ENCODE peak calls at places on chromosome 20, in five cellular contexts. One of them, this sample, is unnamed. For H3K4me1, the result is how much of the 10 kb centered on the place peaks cover.

GRCh38 chr20:49570828-49571552 is 3.1 kb upstream of the PTGIS start:
- DNase-seq in HCT116: no peak
- DNase-seq in A549: no peak
- DNase-seq in lower lobe of right lung: no peak
- DNase-seq in tibial nerve: no peak
- DNase-seq in this sample: no peak

GRCh38 chr20:61054411-61054810 is 197.7 kb upstream of the CDH4 start:
- DNase-seq in HCT116: no peak
- DNase-seq in A549: no peak
- DNase-seq in lower lobe of right lung: no peak
- DNase-seq in tibial nerve: no peak
- DNase-seq in this sample: no peak

GRCh38 chr20:46563848-46564197 is 13.4 kb upstream of the OCSTAMP start:
- DNase-seq in HCT116: no peak
- DNase-seq in A549: no peak
- DNase-seq in lower lobe of right lung: no peak
- DNase-seq in tibial nerve: no peak
- DNase-seq in this sample: no peak

GRCh38 chr20:56820984-56821383 is 191.9 kb downstream of the TFAP2C start:
- DNase-seq in HCT116: no peak
- DNase-seq in A549: no peak
- DNase-seq in lower lobe of right lung: no peak
- DNase-seq in tibial nerve: no peak
- DNase-seq in this sample: no peak

GRCh38 chr20:316316-317068 is 8.9 kb upstream of the SOX12 start:
- DNase-seq in HCT116: no peak
- DNase-seq in A549: no peak
- DNase-seq in lower lobe of right lung: no peak
- DNase-seq in tibial nerve: no peak
- DNase-seq in this sample: no peak

GRCh38 chr20:43558412-43559146 is at the start of gene SGK2:
- DNase-seq in HCT116: no peak
- DNase-seq in A549: peak
- DNase-seq in lower lobe of right lung: no peak
- DNase-seq in tibial nerve: no peak
- DNase-seq in this sample: no peak

GRCh38 chr20:19114410-19114809 is 98.0 kb upstream of the SLC24A3 start:
- DNase-seq in HCT116: no peak
- DNase-seq in A549: no peak
- DNase-seq in lower lobe of right lung: no peak
- DNase-seq in tibial nerve: no peak
- DNase-seq in this sample: no peak

GRCh38 chr20:57104711-57105110 is 161.7 kb downstream of the BMP7 start:
- DNase-seq in HCT116: no peak
- DNase-seq in A549: no peak
- DNase-seq in lower lobe of right lung: no peak
- DNase-seq in tibial nerve: no peak
- DNase-seq in this sample: no peak

GRCh38 chr20:38222231-38222922 is 38.2 kb downstream of the KIAA1755 start:
- DNase-seq in HCT116: peak
- DNase-seq in A549: peak
- DNase-seq in lower lobe of right lung: peak
- DNase-seq in tibial nerve: peak
- DNase-seq in this sample: peak

GRCh38 chr20:51563597-51564332 is 21.2 kb upstream of the NFATC2 start:
- DNase-seq in HCT116: peak
- DNase-seq in A549: peak
- DNase-seq in lower lobe of right lung: peak
- DNase-seq in tibial nerve: peak
- DNase-seq in this sample: peak

GRCh38 chr20:38171301-38172010 is 6.4 kb upstream of the TGM2 start:
- DNase-seq in HCT116: no peak
- DNase-seq in A549: no peak
- DNase-seq in lower lobe of right lung: no peak
- DNase-seq in tibial nerve: no peak
- DNase-seq in this sample: no peak

GRCh38 chr20:58048096-58048702 is 180.3 kb downstream of the ANKRD60 start:
- DNase-seq in HCT116: no peak
- DNase-seq in A549: peak
- DNase-seq in lower lobe of right lung: no peak
- DNase-seq in tibial nerve: no peak
- DNase-seq in this sample: no peak

GRCh38 chr20:53040678-53041674 is 68.8 kb downstream of the TSHZ2 start:
- DNase-seq in HCT116: no peak
- DNase-seq in A549: no peak
- DNase-seq in lower lobe of right lung: no peak
- DNase-seq in tibial nerve: no peak
- DNase-seq in this sample: no peak

GRCh38 chr20:59291740-59292139 is 8.7 kb upstream of the EDN3 start:
- DNase-seq in HCT116: no peak
- DNase-seq in A549: no peak
- DNase-seq in lower lobe of right lung: no peak
- DNase-seq in tibial nerve: no peak
- DNase-seq in this sample: no peak

GRCh38 chr20:35771367-35771688 is 487 bp upstream of the PHF20 start:
- DNase-seq in HCT116: no peak
- DNase-seq in A549: no peak
- DNase-seq in lower lobe of right lung: no peak
- DNase-seq in tibial nerve: no peak
- DNase-seq in this sample: no peak
- H3K4me3 ChIP-seq in HCT116: no peak
- H3K4me3 ChIP-seq in A549: peak
- H3K4me3 ChIP-seq in lower lobe of right lung: peak
- H3K4me3 ChIP-seq in tibial nerve: no peak
- H3K4me3 ChIP-seq in this sample: no peak

DNA sequence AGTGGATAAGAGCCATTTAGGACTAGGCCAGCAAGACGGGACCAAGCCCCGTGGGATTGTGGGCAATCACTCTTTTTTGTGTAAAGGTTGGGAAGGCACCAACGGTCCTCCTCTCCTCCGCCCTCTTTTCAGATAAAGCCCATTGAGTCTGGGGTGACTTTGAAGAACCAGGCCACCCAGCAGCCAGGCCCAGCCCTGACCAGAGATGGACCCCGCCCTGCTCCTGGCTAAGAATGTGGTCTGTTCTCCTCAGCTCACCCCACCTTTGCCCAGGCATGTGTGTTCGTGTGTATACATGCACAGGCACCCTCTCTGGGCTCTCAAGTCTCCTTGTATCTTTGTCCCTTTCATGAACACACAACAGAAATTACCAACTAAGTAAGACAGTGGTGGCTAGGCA is 9.1 kb downstream of the SDC4 start:
- DNase-seq in HCT116: no peak
- DNase-seq in A549: no peak
- DNase-seq in lower lobe of right lung: no peak
- DNase-seq in tibial nerve: no peak
- DNase-seq in this sample: no peak
- H3K4me1 ChIP-seq in HCT116: half or more
- H3K4me1 ChIP-seq in A549: half or more
- H3K4me1 ChIP-seq in lower lobe of right lung: half or more
- H3K4me1 ChIP-seq in tibial nerve: half or more
- H3K4me1 ChIP-seq in this sample: under half

DNA sequence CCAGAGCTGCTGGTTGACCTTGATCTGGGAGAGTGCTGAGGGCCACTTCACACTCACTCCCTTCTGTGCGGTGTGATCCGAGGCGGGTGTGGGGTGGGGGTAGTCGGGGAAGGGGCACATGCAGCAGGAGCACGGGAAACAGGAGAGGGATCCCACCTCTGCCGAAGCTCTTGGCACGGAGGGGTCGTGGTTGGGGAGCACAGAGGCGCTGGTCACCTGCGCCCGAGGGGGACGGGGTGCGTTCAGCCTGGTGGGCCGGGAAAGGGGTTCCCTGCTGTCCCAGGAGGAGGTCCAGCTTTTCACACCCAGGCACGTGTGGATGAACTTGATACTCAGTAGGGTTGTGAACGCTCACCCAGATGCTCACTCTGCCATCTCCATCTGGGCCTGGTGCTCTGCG is 17.3 kb downstream of the SS18L1 start:
- DNase-seq in HCT116: no peak
- DNase-seq in A549: no peak
- DNase-seq in lower lobe of right lung: no peak
- DNase-seq in tibial nerve: no peak
- DNase-seq in this sample: peak
- H3K27ac ChIP-seq in HCT116: peak
- H3K27ac ChIP-seq in A549: no peak
- H3K27ac ChIP-seq in lower lobe of right lung: no peak
- H3K27ac ChIP-seq in tibial nerve: no peak
- H3K27ac ChIP-seq in this sample: no peak

GRCh38 chr20:21515300-21516179 is 1.7 kb upstream of the NKX2-2 start:
- DNase-seq in HCT116: no peak
- DNase-seq in A549: no peak
- DNase-seq in lower lobe of right lung: no peak
- DNase-seq in tibial nerve: no peak
- DNase-seq in this sample: no peak
- H3K4me3 ChIP-seq in HCT116: no peak
- H3K4me3 ChIP-seq in A549: peak
- H3K4me3 ChIP-seq in lower lobe of right lung: no peak
- H3K4me3 ChIP-seq in tibial nerve: no peak
- H3K4me3 ChIP-seq in this sample: no peak

DNA sequence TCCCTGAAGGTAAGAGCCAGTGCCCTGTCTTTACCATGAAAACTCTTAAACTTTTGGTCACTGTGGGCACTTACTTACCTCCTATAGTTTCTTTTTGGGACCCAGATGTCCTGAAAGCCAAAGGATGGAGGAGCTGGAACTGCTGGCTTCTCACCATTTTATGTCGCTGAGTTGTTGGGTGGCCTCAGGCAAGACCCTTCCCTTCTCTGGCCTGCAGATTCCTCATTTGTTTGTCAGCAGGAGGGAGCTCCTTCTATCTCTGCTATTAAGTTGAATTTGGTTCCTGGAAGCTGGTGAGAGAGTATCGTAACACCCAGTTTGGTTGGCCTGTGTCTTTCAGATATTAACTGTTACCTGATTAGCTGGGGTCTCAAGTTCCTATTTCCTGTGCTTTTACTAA is 68.2 kb upstream of the MYL9 start:
- DNase-seq in HCT116: no peak
- DNase-seq in A549: no peak
- DNase-seq in lower lobe of right lung: no peak
- DNase-seq in tibial nerve: no peak
- DNase-seq in this sample: no peak
- H3K4me1 ChIP-seq in HCT116: under half
- H3K4me1 ChIP-seq in A549: half or more
- H3K4me1 ChIP-seq in lower lobe of right lung: half or more
- H3K4me1 ChIP-seq in tibial nerve: under half
- H3K4me1 ChIP-seq in this sample: under half